ENCODE peak calls at places on chromosomes 16 and 17, in four cellular contexts. S is posterior cingulate gyrus, R is ELR, H is NCI-H460. B is an unnamed sample.
A peak's percentile ranks its signal among the peaks of the same experiment; 100 is the strongest.

GRCh38 chr17:55037828-55038227 is 69.3 kb downstream of the STXBP4 start:
- DNase-seq in S (no peak), R (no peak), H (no peak), B (no peak)

GRCh38 chr17:41785876-41786226 is 660 bp downstream of the JUP start:
- DNase-seq in S (no peak), R (no peak), H (no peak), B (no peak)

GRCh38 chr17:72266099-72266852 is 145.5 kb downstream of the SOX9 start:
- DNase-seq in S (no peak), R (no peak), H (no peak), B (no peak)

GRCh38 chr16:58020628-58021521 is 4.7 kb upstream of the MMP15 start:
- DNase-seq in S (peak; percentile 83), R (peak; percentile 64), H (peak; percentile 53), B (peak; percentile 15)

GRCh38 chr17:9729735-9730420 is 61.5 kb downstream of the DHRS7C start:
- DNase-seq in S (no peak), R (peak; percentile 39), H (peak; percentile 85), B (no peak)

GRCh38 chr17:36937001-36937960 is at the start of gene LHX1:
- DNase-seq in S (no peak), R (no peak), H (no peak), B (no peak)

GRCh38 chr17:17902357-17902756 is 65.6 kb upstream of the SREBF1 start:
- DNase-seq in S (no peak), R (no peak), H (no peak), B (no peak)

GRCh38 chr16:67161595-67162058 is 1.9 kb downstream of the FBXL8 start:
- DNase-seq in S (no peak), R (no peak), H (no peak), B (no peak)

GRCh38 chr17:44971776-44972483 is 3.8 kb upstream of the C1QL1 start:
- DNase-seq in S (no peak), R (peak; percentile 80), H (no peak), B (no peak)

GRCh38 chr17:14745541-14745940 is 444.7 kb downstream of the HS3ST3B1 start:
- DNase-seq in S (no peak), R (no peak), H (no peak), B (no peak)

GRCh38 chr17:75521951-75522727 is 3.4 kb upstream of the LLGL2 start:
- DNase-seq in S (no peak), R (peak; percentile 34), H (no peak), B (no peak)

GRCh38 chr17:72644481-72644880 is 448.0 kb downstream of the SLC39A11 start:
- DNase-seq in S (no peak), R (no peak), H (no peak), B (no peak)

GRCh38 chr16:72876981-72877373 is 171.0 kb downstream of the ZFHX3 start:
- DNase-seq in S (no peak), R (peak; percentile 46), H (no peak), B (no peak)

GRCh38 chr17:76252040-76252954 is 12.0 kb upstream of the RNF157 start:
- DNase-seq in S (no peak), R (peak; percentile 100), H (peak; percentile 92), B (no peak)

GRCh38 chr17:65243838-65244237 is 106.7 kb downstream of the RGS9 start:
- DNase-seq in S (peak; percentile 35), R (peak; percentile 54), H (no peak), B (no peak)

GRCh38 chr17:59331129-59331928 is at the start of gene YPEL2:
- DNase-seq in S (peak; percentile 97), R (peak; percentile 95), H (peak; percentile 76), B (peak; percentile 91)

GRCh38 chr16:83954577-83955016 is 1.6 kb downstream of the OSGIN1 start:
- DNase-seq in S (no peak), R (peak; percentile 85), H (no peak), B (no peak)

GRCh38 chr16:49558451-49558850 is 184.8 kb downstream of the C16orf78 start:
- DNase-seq in S (no peak), R (no peak), H (no peak), B (no peak)

GRCh38 chr16:56732832-56733231 is 2.9 kb downstream of the NUP93 start:
- DNase-seq in S (no peak), R (no peak), H (no peak), B (no peak)

GRCh38 chr17:7993972-7994589 is 8.3 kb upstream of the GUCY2D start:
- DNase-seq in S (no peak), R (no peak), H (no peak), B (no peak)

GRCh38 chr17:300881-301280 is 51.7 kb downstream of the RPH3AL start:
- DNase-seq in S (no peak), R (no peak), H (no peak), B (no peak)

GRCh38 chr17:63486317-63487013 is 9.6 kb downstream of the ACE start:
- DNase-seq in S (no peak), R (no peak), H (no peak), B (no peak)

GRCh38 chr16:11301645-11302513 is 20.7 kb upstream of the PRM1 start:
- DNase-seq in S (no peak), R (peak; percentile 8), H (no peak), B (no peak)

GRCh38 chr16:87725596-87726235 is 40.1 kb downstream of the KLHDC4 start:
- DNase-seq in S (no peak), R (peak; percentile 17), H (no peak), B (no peak)

GRCh38 chr16:49578435-49579024 is 204.9 kb downstream of the C16orf78 start:
- DNase-seq in S (no peak), R (no peak), H (no peak), B (no peak)

GRCh38 chr16:85677383-85677967 is 11.3 kb downstream of the GINS2 start:
- DNase-seq in S (no peak), R (no peak), H (no peak), B (no peak)

GRCh38 chr16:19901164-19901563 is 16.5 kb upstream of the GPRC5B start:
- DNase-seq in S (no peak), R (no peak), H (no peak), B (no peak)

GRCh38 chr16:87132361-87133014 is 184.7 kb downstream of the C16orf95 start:
- DNase-seq in S (peak; percentile 35), R (peak; percentile 70), H (no peak), B (peak; percentile 28)

GRCh38 chr16:1082266-1082951 is 9.9 kb downstream of the SSTR5 start:
- DNase-seq in S (no peak), R (peak; percentile 28), H (peak; percentile 47), B (no peak)

GRCh38 chr17:69954241-69954933 is 120.6 kb upstream of the KCNJ16 start:
- DNase-seq in S (no peak), R (peak; percentile 64), H (no peak), B (no peak)

GRCh38 chr17:58969156-58969555 is 137.5 kb downstream of the TRIM37 start:
- DNase-seq in S (no peak), R (no peak), H (no peak), B (no peak)

GRCh38 chr17:6427284-6427781 is 7.6 kb downstream of the AIPL1 start:
- DNase-seq in S (no peak), R (peak; percentile 40), H (no peak), B (no peak)

GRCh38 chr17:78653382-78653781 is 76.2 kb upstream of the DNAH17 start:
- DNase-seq in S (no peak), R (peak; percentile 55), H (no peak), B (no peak)

GRCh38 chr16:66728804-66729203 is 22.6 kb downstream of the DYNC1LI2 start:
- DNase-seq in S (no peak), R (no peak), H (no peak), B (no peak)

GRCh38 chr17:55783684-55784245 is 32.9 kb downstream of the PCTP start:
- DNase-seq in S (no peak), R (peak; percentile 39), H (no peak), B (no peak)

GRCh38 chr17:77304051-77304745 is 163.4 kb downstream of the SEC14L1 start:
- DNase-seq in S (no peak), R (peak; percentile 71), H (no peak), B (no peak)

GRCh38 chr17:30395398-30396022 is 16.8 kb downstream of the CPD start:
- DNase-seq in S (no peak), R (no peak), H (no peak), B (no peak)

GRCh38 chr17:3656755-3657587 is 11.4 kb downstream of the TAX1BP3 start:
- DNase-seq in S (no peak), R (no peak), H (no peak), B (no peak)

B was measured in hippocampal formation.